ENCODE peak calls at places on chromosome 14, in four cellular contexts. B is HCT116, J is GM23338, H is Panc1. G is an unnamed sample.

GRCh38 chr14:96270565-96271420 is 14.8 kb downstream of the BDKRB1 start:
- DNase-seq in B (no peak), J (no peak), H (no peak), G (no peak)

GRCh38 chr14:101813171-101813759 is 51.8 kb downstream of the PPP2R5C start:
- DNase-seq in B (no peak), J (no peak), H (no peak), G (no peak)

GRCh38 chr14:64419003-64419402 is 30.9 kb downstream of the MTHFD1 start:
- DNase-seq in B (no peak), J (no peak), H (no peak), G (no peak)

GRCh38 chr14:72682188-72682587 is 211.7 kb downstream of the DPF3 start:
- DNase-seq in B (no peak), J (no peak), H (no peak), G (no peak)

GRCh38 chr14:60485057-60485599 is 735 bp downstream of the C14orf39 start:
- DNase-seq in B (no peak), J (peak), H (no peak), G (no peak)

GRCh38 chr14:75985618-75986438 is at the start of gene IFT43:
- DNase-seq in B (peak), J (peak), H (no peak), G (peak)

GRCh38 chr14:24861083-24861630 is 188.8 kb downstream of the STXBP6 start:
- DNase-seq in B (no peak), J (no peak), H (no peak), G (no peak)

GRCh38 chr14:92683041-92683440 is 65.4 kb downstream of the LGMN start:
- DNase-seq in B (no peak), J (no peak), H (no peak), G (no peak)

GRCh38 chr14:92564361-92565039 is 50.9 kb downstream of the RIN3 start:
- DNase-seq in B (no peak), J (no peak), H (no peak), G (peak)

GRCh38 chr14:61430066-61430757 is 108.8 kb downstream of the PRKCH start:
- DNase-seq in B (no peak), J (no peak), H (no peak), G (no peak)

GRCh38 chr14:51072976-51073375 is 21.9 kb downstream of the TRIM9 start:
- DNase-seq in B (no peak), J (no peak), H (no peak), G (no peak)

GRCh38 chr14:103214461-103214958 is 91.2 kb downstream of the TNFAIP2 start:
- DNase-seq in B (no peak), J (no peak), H (no peak), G (no peak)

GRCh38 chr14:56170028-56170427 is 51.8 kb downstream of the PELI2 start:
- DNase-seq in B (no peak), J (no peak), H (no peak), G (no peak)

GRCh38 chr14:81323621-81324400 is 76.3 kb downstream of the STON2 start:
- DNase-seq in B (peak), J (peak), H (no peak), G (no peak)

GRCh38 chr14:65847065-65847847 is 434.7 kb downstream of the FUT8 start:
- DNase-seq in B (no peak), J (no peak), H (no peak), G (no peak)

GRCh38 chr14:66070542-66071319 is 415.4 kb upstream of the CCDC196 start:
- DNase-seq in B (peak), J (peak), H (peak), G (peak)

GRCh38 chr14:59161571-59162175 is 26.8 kb upstream of the DAAM1 start:
- DNase-seq in B (peak), J (peak), H (no peak), G (no peak)
- TF ChIP-seq REST in B (no peak), J (no peak), H (no peak), G (no peak)

GRCh38 chr14:28599191-28599590 is 167.4 kb upstream of the FOXG1 start:
- DNase-seq in B (no peak), J (no peak), H (no peak), G (no peak)

GRCh38 chr14:28599605-28600004 is 167.0 kb upstream of the FOXG1 start:
- DNase-seq in B (no peak), J (no peak), H (no peak), G (no peak)

DNA sequence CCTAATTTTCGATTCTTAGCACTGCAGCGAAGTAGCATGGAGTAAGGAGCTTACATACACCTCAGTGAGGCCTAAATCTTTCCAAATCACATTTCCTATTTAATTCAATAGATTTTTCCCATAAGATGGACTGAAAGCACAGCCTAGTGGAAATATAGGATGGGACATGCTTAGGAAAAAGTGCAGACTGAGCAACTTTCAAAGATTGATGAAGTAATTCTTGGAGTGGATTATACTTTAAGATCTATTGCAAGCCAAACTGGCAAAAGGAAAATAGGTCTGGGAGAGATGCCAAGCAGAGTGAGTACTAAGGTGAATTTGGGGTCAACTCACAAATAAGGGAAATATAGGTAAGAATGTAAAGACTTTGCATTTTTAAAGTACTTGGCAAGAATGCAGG is 170.3 kb upstream of the FOXG1 start:
- DNase-seq in B (no peak), J (no peak), H (no peak), G (no peak)
- TF ChIP-seq POLR2AphosphoS5 in B (no peak), J (no peak), H (no peak), G (no peak)

DNA sequence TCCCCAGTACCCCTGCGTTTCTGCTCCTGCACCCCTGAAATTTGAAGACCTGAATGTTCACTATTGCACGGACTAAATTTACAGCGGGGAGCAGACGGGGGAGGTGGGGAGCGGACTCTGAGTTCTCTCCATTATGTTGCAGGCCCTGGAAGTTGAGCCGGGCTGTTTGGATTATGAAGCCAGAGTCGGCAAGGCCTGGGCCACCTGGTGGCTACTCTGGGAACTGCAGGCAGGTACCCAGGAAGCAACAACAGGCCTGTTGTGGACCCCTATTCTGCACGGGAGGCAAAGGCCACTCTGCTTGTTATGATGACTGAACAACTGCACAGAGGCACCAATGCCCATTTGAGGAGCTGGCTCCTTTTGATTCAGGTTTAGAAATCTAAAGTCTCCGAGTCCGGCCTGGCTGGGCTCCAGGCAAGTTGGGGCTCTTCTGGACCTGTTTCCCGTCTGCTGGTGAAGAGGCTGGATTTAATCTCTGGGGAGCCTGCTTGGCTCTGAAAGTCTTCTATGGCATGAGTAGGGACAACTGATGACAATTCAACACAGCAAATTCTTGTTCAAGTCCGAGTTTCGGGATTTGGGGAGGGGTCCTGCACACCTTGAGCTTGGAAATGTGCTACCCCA is 34.1 kb upstream of the FAM181A start:
- DNase-seq in B (peak), J (peak), H (peak), G (peak)
- TF ChIP-seq REST in B (no peak), J (no peak), H (no peak), G (no peak)

DNA sequence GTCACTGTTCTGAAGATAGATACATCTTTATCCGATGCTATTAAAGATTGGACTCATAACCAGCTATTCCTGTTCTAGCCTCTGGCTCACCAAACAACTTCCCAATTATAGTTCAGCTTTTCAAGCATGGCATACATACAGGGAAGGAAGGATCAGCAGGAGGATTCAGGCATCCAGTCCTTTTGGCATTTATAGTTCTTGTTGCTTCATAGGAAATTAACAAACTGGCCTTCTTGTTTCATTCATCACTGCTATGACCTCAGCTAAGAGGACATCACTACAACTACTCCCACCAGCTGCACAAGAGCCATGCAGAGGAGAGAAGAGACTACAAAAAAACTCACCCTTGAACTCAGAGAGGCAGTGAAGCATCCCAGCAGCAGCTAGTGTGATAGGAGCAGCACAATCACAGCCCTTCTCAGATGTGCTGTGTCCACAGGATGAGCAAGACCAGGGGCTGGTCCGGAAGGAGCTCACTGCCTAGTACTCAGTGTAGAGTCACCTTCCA is 100.5 kb downstream of the SPTSSA start:
- DNase-seq in B (no peak), J (no peak), H (no peak), G (no peak)
- TF ChIP-seq POLR2AphosphoS5 in B (no peak), J (no peak), H (no peak), G (no peak)

GRCh38 chr14:59199614-59200013 is 11.1 kb downstream of the DAAM1 start:
- DNase-seq in B (no peak), J (no peak), H (no peak), G (no peak)

GRCh38 chr14:59200214-59200613 is 11.7 kb downstream of the DAAM1 start:
- DNase-seq in B (no peak), J (no peak), H (no peak), G (no peak)

GRCh38 chr14:59204305-59204704 is 15.8 kb downstream of the DAAM1 start:
- DNase-seq in B (no peak), J (no peak), H (no peak), G (no peak)

GRCh38 chr14:59199205-59199604 is 10.7 kb downstream of the DAAM1 start:
- DNase-seq in B (no peak), J (no peak), H (no peak), G (no peak)

DNA sequence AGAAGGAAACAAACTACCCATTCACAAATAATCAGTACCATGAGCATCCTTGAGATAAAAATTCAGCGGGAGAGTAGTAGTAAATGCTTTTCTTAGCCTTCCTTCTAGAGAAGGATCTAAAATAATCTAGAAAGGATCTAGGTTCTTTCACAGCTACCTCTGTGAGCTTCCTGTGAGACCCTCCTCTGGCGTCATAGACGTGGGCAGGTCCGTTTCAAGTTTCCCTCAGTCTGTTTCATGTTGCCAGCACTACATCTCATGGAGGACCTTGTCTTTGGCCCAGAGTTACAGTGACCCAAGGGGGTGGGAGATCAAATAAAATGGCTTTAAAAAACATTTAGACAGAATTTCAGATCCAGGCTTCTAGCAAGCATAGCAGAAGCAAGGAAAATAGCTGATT is 13.6 kb downstream of the DAAM1 start:
- DNase-seq in B (no peak), J (no peak), H (no peak), G (no peak)
- TF ChIP-seq REST in B (no peak), J (no peak), H (no peak), G (no peak)

GRCh38 chr14:21255385-21256101 is 13.7 kb downstream of the HNRNPC start:
- DNase-seq in B (no peak), J (no peak), H (no peak), G (no peak)
- TF ChIP-seq POLR2AphosphoS5 in B (no peak), J (peak), H (no peak), G (no peak)